ENCODE peak calls at places on chromosomes 7 and 10, in ten cellular contexts. One of them, this sample, is unnamed.

GRCh38 chr10:132259674-132260073 is 48.1 kb downstream of the STK32C start:
- DNase-seq in AG04450: no peak
- DNase-seq in AG04449: no peak
- DNase-seq in fibroblast of lung: no peak
- DNase-seq in naive thymus-derived CD4-positive, alpha-beta T cell: no peak
- DNase-seq in thoracic aorta: no peak
- DNase-seq in left ventricle myocardium inferior: no peak
- DNase-seq in cardiac fibroblast: no peak
- DNase-seq in hepatocyte: no peak
- DNase-seq in thyroid gland: no peak
- DNase-seq in this sample: no peak

GRCh38 chr10:83432296-83433045 is 706.8 kb upstream of the GHITM start:
- DNase-seq in AG04450: no peak
- DNase-seq in AG04449: no peak
- DNase-seq in fibroblast of lung: no peak
- DNase-seq in naive thymus-derived CD4-positive, alpha-beta T cell: no peak
- DNase-seq in thoracic aorta: no peak
- DNase-seq in left ventricle myocardium inferior: no peak
- DNase-seq in cardiac fibroblast: peak
- DNase-seq in hepatocyte: peak
- DNase-seq in thyroid gland: no peak
- DNase-seq in this sample: no peak

GRCh38 chr7:40889099-40889498 is 754.3 kb downstream of the SUGCT start:
- DNase-seq in AG04450: no peak
- DNase-seq in AG04449: no peak
- DNase-seq in fibroblast of lung: no peak
- DNase-seq in naive thymus-derived CD4-positive, alpha-beta T cell: no peak
- DNase-seq in thoracic aorta: no peak
- DNase-seq in left ventricle myocardium inferior: no peak
- DNase-seq in cardiac fibroblast: no peak
- DNase-seq in hepatocyte: no peak
- DNase-seq in thyroid gland: no peak
- DNase-seq in this sample: no peak

GRCh38 chr10:454860-455259 is 234.6 kb downstream of the DIP2C start:
- DNase-seq in AG04450: peak
- DNase-seq in AG04449: peak
- DNase-seq in fibroblast of lung: peak
- DNase-seq in naive thymus-derived CD4-positive, alpha-beta T cell: no peak
- DNase-seq in thoracic aorta: no peak
- DNase-seq in left ventricle myocardium inferior: peak
- DNase-seq in cardiac fibroblast: peak
- DNase-seq in hepatocyte: peak
- DNase-seq in thyroid gland: peak
- DNase-seq in this sample: peak

GRCh38 chr7:38592737-38593136 is 38.4 kb downstream of the AMPH start:
- DNase-seq in AG04450: no peak
- DNase-seq in AG04449: no peak
- DNase-seq in fibroblast of lung: no peak
- DNase-seq in naive thymus-derived CD4-positive, alpha-beta T cell: no peak
- DNase-seq in thoracic aorta: no peak
- DNase-seq in left ventricle myocardium inferior: no peak
- DNase-seq in cardiac fibroblast: no peak
- DNase-seq in hepatocyte: no peak
- DNase-seq in thyroid gland: no peak
- DNase-seq in this sample: no peak

GRCh38 chr7:71131753-71132520 is at the start of gene GALNT17:
- DNase-seq in AG04450: no peak
- DNase-seq in AG04449: no peak
- DNase-seq in fibroblast of lung: no peak
- DNase-seq in naive thymus-derived CD4-positive, alpha-beta T cell: no peak
- DNase-seq in thoracic aorta: no peak
- DNase-seq in left ventricle myocardium inferior: peak
- DNase-seq in cardiac fibroblast: no peak
- DNase-seq in hepatocyte: peak
- DNase-seq in thyroid gland: peak
- DNase-seq in this sample: no peak

GRCh38 chr7:92768501-92769360 is 67.6 kb downstream of the CDK6 start:
- DNase-seq in AG04450: no peak
- DNase-seq in AG04449: no peak
- DNase-seq in fibroblast of lung: no peak
- DNase-seq in naive thymus-derived CD4-positive, alpha-beta T cell: no peak
- DNase-seq in thoracic aorta: no peak
- DNase-seq in left ventricle myocardium inferior: no peak
- DNase-seq in cardiac fibroblast: peak
- DNase-seq in hepatocyte: no peak
- DNase-seq in thyroid gland: no peak
- DNase-seq in this sample: no peak

GRCh38 chr10:72886596-72887522 is 6.7 kb upstream of the OIT3 start:
- DNase-seq in AG04450: no peak
- DNase-seq in AG04449: no peak
- DNase-seq in fibroblast of lung: no peak
- DNase-seq in naive thymus-derived CD4-positive, alpha-beta T cell: no peak
- DNase-seq in thoracic aorta: no peak
- DNase-seq in left ventricle myocardium inferior: no peak
- DNase-seq in cardiac fibroblast: peak
- DNase-seq in hepatocyte: no peak
- DNase-seq in thyroid gland: no peak
- DNase-seq in this sample: no peak

GRCh38 chr10:6667679-6668270 is 87.7 kb upstream of the PRKCQ start:
- DNase-seq in AG04450: no peak
- DNase-seq in AG04449: no peak
- DNase-seq in fibroblast of lung: peak
- DNase-seq in naive thymus-derived CD4-positive, alpha-beta T cell: peak
- DNase-seq in thoracic aorta: no peak
- DNase-seq in left ventricle myocardium inferior: no peak
- DNase-seq in cardiac fibroblast: peak
- DNase-seq in hepatocyte: peak
- DNase-seq in thyroid gland: peak
- DNase-seq in this sample: no peak

GRCh38 chr10:43065761-43066160 is 11.1 kb upstream of the RET start:
- DNase-seq in AG04450: no peak
- DNase-seq in AG04449: no peak
- DNase-seq in fibroblast of lung: no peak
- DNase-seq in naive thymus-derived CD4-positive, alpha-beta T cell: no peak
- DNase-seq in thoracic aorta: no peak
- DNase-seq in left ventricle myocardium inferior: no peak
- DNase-seq in cardiac fibroblast: no peak
- DNase-seq in hepatocyte: no peak
- DNase-seq in thyroid gland: no peak
- DNase-seq in this sample: no peak

GRCh38 chr7:47337531-47337930 is 244.4 kb downstream of the TNS3 start:
- DNase-seq in AG04450: no peak
- DNase-seq in AG04449: no peak
- DNase-seq in fibroblast of lung: no peak
- DNase-seq in naive thymus-derived CD4-positive, alpha-beta T cell: no peak
- DNase-seq in thoracic aorta: no peak
- DNase-seq in left ventricle myocardium inferior: peak
- DNase-seq in cardiac fibroblast: no peak
- DNase-seq in hepatocyte: no peak
- DNase-seq in thyroid gland: no peak
- DNase-seq in this sample: no peak

GRCh38 chr7:134289423-134289822 is 27.3 kb downstream of the SLC35B4 start:
- DNase-seq in AG04450: no peak
- DNase-seq in AG04449: no peak
- DNase-seq in fibroblast of lung: no peak
- DNase-seq in naive thymus-derived CD4-positive, alpha-beta T cell: no peak
- DNase-seq in thoracic aorta: no peak
- DNase-seq in left ventricle myocardium inferior: no peak
- DNase-seq in cardiac fibroblast: no peak
- DNase-seq in hepatocyte: no peak
- DNase-seq in thyroid gland: no peak
- DNase-seq in this sample: no peak

GRCh38 chr10:10093035-10093434 is 924.6 kb upstream of the CELF2 start:
- DNase-seq in AG04450: no peak
- DNase-seq in AG04449: no peak
- DNase-seq in fibroblast of lung: no peak
- DNase-seq in naive thymus-derived CD4-positive, alpha-beta T cell: no peak
- DNase-seq in thoracic aorta: no peak
- DNase-seq in left ventricle myocardium inferior: no peak
- DNase-seq in cardiac fibroblast: no peak
- DNase-seq in hepatocyte: no peak
- DNase-seq in thyroid gland: no peak
- DNase-seq in this sample: no peak

GRCh38 chr10:19922236-19922963 is 106.2 kb downstream of the PLXDC2 start:
- DNase-seq in AG04450: peak
- DNase-seq in AG04449: no peak
- DNase-seq in fibroblast of lung: peak
- DNase-seq in naive thymus-derived CD4-positive, alpha-beta T cell: no peak
- DNase-seq in thoracic aorta: no peak
- DNase-seq in left ventricle myocardium inferior: no peak
- DNase-seq in cardiac fibroblast: peak
- DNase-seq in hepatocyte: peak
- DNase-seq in thyroid gland: peak
- DNase-seq in this sample: peak

GRCh38 chr7:112160130-112160770 is 45.9 kb downstream of the DOCK4 start:
- DNase-seq in AG04450: peak
- DNase-seq in AG04449: no peak
- DNase-seq in fibroblast of lung: peak
- DNase-seq in naive thymus-derived CD4-positive, alpha-beta T cell: no peak
- DNase-seq in thoracic aorta: no peak
- DNase-seq in left ventricle myocardium inferior: no peak
- DNase-seq in cardiac fibroblast: peak
- DNase-seq in hepatocyte: peak
- DNase-seq in thyroid gland: no peak
- DNase-seq in this sample: no peak

GRCh38 chr10:25753776-25754175 is 180.3 kb upstream of the MYO3A start:
- DNase-seq in AG04450: no peak
- DNase-seq in AG04449: no peak
- DNase-seq in fibroblast of lung: no peak
- DNase-seq in naive thymus-derived CD4-positive, alpha-beta T cell: no peak
- DNase-seq in thoracic aorta: no peak
- DNase-seq in left ventricle myocardium inferior: no peak
- DNase-seq in cardiac fibroblast: peak
- DNase-seq in hepatocyte: peak
- DNase-seq in thyroid gland: no peak
- DNase-seq in this sample: peak

GRCh38 chr7:105246195-105247078 is 142.3 kb downstream of the SRPK2 start:
- DNase-seq in AG04450: no peak
- DNase-seq in AG04449: no peak
- DNase-seq in fibroblast of lung: no peak
- DNase-seq in naive thymus-derived CD4-positive, alpha-beta T cell: no peak
- DNase-seq in thoracic aorta: no peak
- DNase-seq in left ventricle myocardium inferior: no peak
- DNase-seq in cardiac fibroblast: no peak
- DNase-seq in hepatocyte: no peak
- DNase-seq in thyroid gland: peak
- DNase-seq in this sample: no peak

GRCh38 chr10:131080571-131080970 is 230.9 kb downstream of the TCERG1L start:
- DNase-seq in AG04450: no peak
- DNase-seq in AG04449: no peak
- DNase-seq in fibroblast of lung: no peak
- DNase-seq in naive thymus-derived CD4-positive, alpha-beta T cell: no peak
- DNase-seq in thoracic aorta: no peak
- DNase-seq in left ventricle myocardium inferior: no peak
- DNase-seq in cardiac fibroblast: no peak
- DNase-seq in hepatocyte: no peak
- DNase-seq in thyroid gland: no peak
- DNase-seq in this sample: no peak

GRCh38 chr7:99036531-99037175 is 107.3 kb downstream of the SMURF1 start:
- DNase-seq in AG04450: no peak
- DNase-seq in AG04449: no peak
- DNase-seq in fibroblast of lung: peak
- DNase-seq in naive thymus-derived CD4-positive, alpha-beta T cell: no peak
- DNase-seq in thoracic aorta: no peak
- DNase-seq in left ventricle myocardium inferior: no peak
- DNase-seq in cardiac fibroblast: peak
- DNase-seq in hepatocyte: peak
- DNase-seq in thyroid gland: no peak
- DNase-seq in this sample: no peak

GRCh38 chr10:118241229-118242137 is 100.6 kb downstream of the FAM204A start:
- DNase-seq in AG04450: peak
- DNase-seq in AG04449: peak
- DNase-seq in fibroblast of lung: peak
- DNase-seq in naive thymus-derived CD4-positive, alpha-beta T cell: peak
- DNase-seq in thoracic aorta: peak
- DNase-seq in left ventricle myocardium inferior: peak
- DNase-seq in cardiac fibroblast: peak
- DNase-seq in hepatocyte: peak
- DNase-seq in thyroid gland: peak
- DNase-seq in this sample: peak
- H3K4me3 ChIP-seq in AG04450: no peak
- H3K4me3 ChIP-seq in AG04449: no peak
- H3K4me3 ChIP-seq in fibroblast of lung: no peak
- H3K4me3 ChIP-seq in naive thymus-derived CD4-positive, alpha-beta T cell: no peak
- H3K4me3 ChIP-seq in thoracic aorta: no peak
- H3K4me3 ChIP-seq in left ventricle myocardium inferior: no peak
- H3K4me3 ChIP-seq in cardiac fibroblast: no peak
- H3K4me3 ChIP-seq in hepatocyte: no peak
- H3K4me3 ChIP-seq in thyroid gland: no peak
- H3K4me3 ChIP-seq in this sample: no peak

GRCh38 chr10:71213761-71214440 is 1.5 kb downstream of the UNC5B start:
- DNase-seq in AG04450: no peak
- DNase-seq in AG04449: peak
- DNase-seq in fibroblast of lung: peak
- DNase-seq in naive thymus-derived CD4-positive, alpha-beta T cell: no peak
- DNase-seq in thoracic aorta: no peak
- DNase-seq in left ventricle myocardium inferior: no peak
- DNase-seq in cardiac fibroblast: peak
- DNase-seq in hepatocyte: peak
- DNase-seq in thyroid gland: no peak
- DNase-seq in this sample: peak
- H3K4me3 ChIP-seq in AG04450: peak
- H3K4me3 ChIP-seq in AG04449: peak
- H3K4me3 ChIP-seq in fibroblast of lung: peak
- H3K4me3 ChIP-seq in naive thymus-derived CD4-positive, alpha-beta T cell: no peak
- H3K4me3 ChIP-seq in thoracic aorta: peak
- H3K4me3 ChIP-seq in left ventricle myocardium inferior: peak
- H3K4me3 ChIP-seq in cardiac fibroblast: peak
- H3K4me3 ChIP-seq in hepatocyte: peak
- H3K4me3 ChIP-seq in thyroid gland: no peak
- H3K4me3 ChIP-seq in this sample: peak

GRCh38 chr7:2066251-2066919 is 166.4 kb downstream of the MAD1L1 start:
- DNase-seq in AG04450: no peak
- DNase-seq in AG04449: no peak
- DNase-seq in fibroblast of lung: no peak
- DNase-seq in naive thymus-derived CD4-positive, alpha-beta T cell: peak
- DNase-seq in thoracic aorta: no peak
- DNase-seq in left ventricle myocardium inferior: no peak
- DNase-seq in cardiac fibroblast: no peak
- DNase-seq in hepatocyte: no peak
- DNase-seq in thyroid gland: no peak
- DNase-seq in this sample: no peak
- H3K4me3 ChIP-seq in AG04450: no peak
- H3K4me3 ChIP-seq in AG04449: no peak
- H3K4me3 ChIP-seq in fibroblast of lung: no peak
- H3K4me3 ChIP-seq in naive thymus-derived CD4-positive, alpha-beta T cell: peak
- H3K4me3 ChIP-seq in thoracic aorta: no peak
- H3K4me3 ChIP-seq in left ventricle myocardium inferior: no peak
- H3K4me3 ChIP-seq in cardiac fibroblast: no peak
- H3K4me3 ChIP-seq in hepatocyte: no peak
- H3K4me3 ChIP-seq in thyroid gland: no peak
- H3K4me3 ChIP-seq in this sample: no peak

DNA sequence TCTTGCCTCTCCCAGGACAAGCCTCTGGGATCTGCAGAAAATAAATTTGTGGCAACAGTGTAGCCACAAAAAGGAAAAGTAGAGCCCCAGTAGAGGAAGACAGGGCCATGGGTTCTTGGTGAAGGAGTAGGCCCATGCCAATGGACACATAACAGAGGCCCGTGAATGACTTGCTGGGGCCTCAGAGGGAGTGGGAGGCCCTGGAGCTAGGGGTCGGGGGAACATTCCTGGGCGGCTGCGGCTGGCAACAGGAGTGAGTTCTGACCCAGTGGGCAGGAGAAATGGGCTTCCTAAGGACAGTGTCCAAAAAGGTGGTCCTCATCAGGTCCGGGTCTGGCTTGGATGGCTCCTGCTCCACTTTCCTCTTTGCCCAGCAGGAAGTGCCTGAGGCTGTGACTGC is 260.0 kb downstream of the CCSER2 start:
- DNase-seq in AG04450: no peak
- DNase-seq in AG04449: no peak
- DNase-seq in fibroblast of lung: no peak
- DNase-seq in naive thymus-derived CD4-positive, alpha-beta T cell: no peak
- DNase-seq in thoracic aorta: no peak
- DNase-seq in left ventricle myocardium inferior: no peak
- DNase-seq in cardiac fibroblast: no peak
- DNase-seq in hepatocyte: no peak
- DNase-seq in thyroid gland: no peak
- DNase-seq in this sample: no peak
- H3K4me3 ChIP-seq in AG04450: no peak
- H3K4me3 ChIP-seq in AG04449: no peak
- H3K4me3 ChIP-seq in fibroblast of lung: no peak
- H3K4me3 ChIP-seq in naive thymus-derived CD4-positive, alpha-beta T cell: no peak
- H3K4me3 ChIP-seq in thoracic aorta: no peak
- H3K4me3 ChIP-seq in left ventricle myocardium inferior: no peak
- H3K4me3 ChIP-seq in cardiac fibroblast: no peak
- H3K4me3 ChIP-seq in hepatocyte: no peak
- H3K4me3 ChIP-seq in thyroid gland: no peak
- H3K4me3 ChIP-seq in this sample: no peak

This sample was measured in retinal pigment epithelial cell.